ENCODE peak calls at places on chromosomes 11 and 22, in ten cellular contexts. N, A, J, M, R, D, S, Q, U and H are unnamed samples. For H3K36me3, the result is how much of the 10 kb centered on the place peaks cover.

GRCh38 chr22:35638408-35638807 is 9.8 kb upstream of the APOL6 start:
- DNase-seq in R (peak), U (no peak), S (peak), D (peak), Q (peak), M (peak), N (peak), J (no peak), A (peak), H (no peak)

GRCh38 chr22:39327995-39328754 is 8.8 kb upstream of the RPL3 start:
- DNase-seq in Q (no peak), N (no peak), R (peak), A (peak), M (no peak), D (no peak), S (no peak), U (no peak), J (no peak), H (no peak)

GRCh38 chr11:484616-485015 is 22.4 kb downstream of the RNH1 start:
- DNase-seq in N (no peak), J (no peak), S (no peak), M (no peak), Q (no peak), D (no peak), U (no peak), R (no peak), A (peak), H (no peak)

GRCh38 chr11:18802381-18803257 is 11.0 kb upstream of the PTPN5 start:
- DNase-seq in Q (peak), M (peak), N (no peak), U (peak), D (no peak), A (no peak), R (no peak), J (peak), S (peak), H (peak)

GRCh38 chr11:132992838-132993680 is 539.2 kb downstream of the OPCML start:
- DNase-seq in M (peak), D (no peak), R (no peak), U (no peak), S (no peak), A (no peak), Q (no peak), J (no peak), N (no peak), H (no peak)

GRCh38 chr22:38513063-38513462 is 7.0 kb upstream of the DDX17 start:
- DNase-seq in M (no peak), A (no peak), U (no peak), J (peak), N (no peak), D (no peak), Q (no peak), R (peak), S (peak), H (no peak)

GRCh38 chr11:33778682-33779081 is 4.4 kb upstream of the FBXO3 start:
- DNase-seq in R (no peak), J (no peak), Q (no peak), A (no peak), D (no peak), N (no peak), M (peak), U (no peak), S (no peak), H (no peak)

GRCh38 chr11:10451399-10452116 is 3.5 kb upstream of the AMPD3 start:
- DNase-seq in J (no peak), U (no peak), M (no peak), S (no peak), Q (no peak), A (no peak), R (peak), N (no peak), D (no peak), H (no peak)

GRCh38 chr11:122213111-122213510 is 97.1 kb upstream of the BLID start:
- DNase-seq in S (peak), A (peak), M (no peak), Q (no peak), U (no peak), N (no peak), J (no peak), R (no peak), D (no peak), H (no peak)

GRCh38 chr11:105903113-105903512 is 118.9 kb downstream of the MSANTD4 start:
- DNase-seq in U (no peak), Q (no peak), S (no peak), J (no peak), R (no peak), A (no peak), M (peak), N (no peak), D (no peak), H (no peak)

GRCh38 chr22:39959640-39960447 is at the start of gene TMA7B:
- DNase-seq in R (peak), N (no peak), D (no peak), M (peak), U (peak), S (no peak), J (peak), A (peak), Q (no peak), H (no peak)

GRCh38 chr11:120255519-120255866 is 15.6 kb downstream of the POU2F3 start:
- DNase-seq in U (no peak), J (no peak), S (no peak), N (no peak), A (no peak), M (no peak), Q (no peak), D (no peak), R (peak), H (no peak)

GRCh38 chr11:120329556-120329955 is 4.5 kb downstream of the TLCD5 start:
- DNase-seq in S (no peak), U (no peak), J (no peak), Q (no peak), N (no peak), A (no peak), D (no peak), R (no peak), M (no peak), H (no peak)

GRCh38 chr11:43497144-43497543 is 138.4 kb downstream of the TTC17 start:
- DNase-seq in U (no peak), M (no peak), S (no peak), R (no peak), D (no peak), A (no peak), J (no peak), N (no peak), Q (no peak), H (peak)

GRCh38 chr11:46724088-46724487 is 5.1 kb downstream of the F2 start:
- DNase-seq in R (no peak), S (no peak), A (no peak), Q (no peak), U (no peak), M (no peak), D (no peak), J (no peak), N (no peak), H (no peak)

GRCh38 chr22:27990879-27991278 is 71.8 kb upstream of the PITPNB start:
- DNase-seq in J (peak), A (no peak), N (peak), Q (no peak), R (no peak), U (peak), D (peak), S (peak), M (peak), H (peak)

GRCh38 chr11:75557649-75558494 is 4.2 kb upstream of the SERPINH1 start:
- DNase-seq in U (no peak), R (no peak), Q (no peak), J (no peak), M (peak), N (peak), S (peak), A (peak), D (no peak), H (no peak)
- H3K27ac ChIP-seq in U (peak), R (peak), Q (no peak), J (peak), M (peak), N (peak), S (peak), A (peak), D (peak), H (peak)

GRCh38 chr11:14480716-14481115 is 18.9 kb downstream of the COPB1 start:
- DNase-seq in S (no peak), A (no peak), M (no peak), Q (no peak), D (no peak), N (no peak), J (no peak), U (no peak), R (no peak), H (no peak)
- H3K36me3 ChIP-seq in S (half or more), A (half or more), M (half or more), Q (half or more), D (under half), N (under half), J (half or more), U (half or more), R (half or more), H (under half)

DNA sequence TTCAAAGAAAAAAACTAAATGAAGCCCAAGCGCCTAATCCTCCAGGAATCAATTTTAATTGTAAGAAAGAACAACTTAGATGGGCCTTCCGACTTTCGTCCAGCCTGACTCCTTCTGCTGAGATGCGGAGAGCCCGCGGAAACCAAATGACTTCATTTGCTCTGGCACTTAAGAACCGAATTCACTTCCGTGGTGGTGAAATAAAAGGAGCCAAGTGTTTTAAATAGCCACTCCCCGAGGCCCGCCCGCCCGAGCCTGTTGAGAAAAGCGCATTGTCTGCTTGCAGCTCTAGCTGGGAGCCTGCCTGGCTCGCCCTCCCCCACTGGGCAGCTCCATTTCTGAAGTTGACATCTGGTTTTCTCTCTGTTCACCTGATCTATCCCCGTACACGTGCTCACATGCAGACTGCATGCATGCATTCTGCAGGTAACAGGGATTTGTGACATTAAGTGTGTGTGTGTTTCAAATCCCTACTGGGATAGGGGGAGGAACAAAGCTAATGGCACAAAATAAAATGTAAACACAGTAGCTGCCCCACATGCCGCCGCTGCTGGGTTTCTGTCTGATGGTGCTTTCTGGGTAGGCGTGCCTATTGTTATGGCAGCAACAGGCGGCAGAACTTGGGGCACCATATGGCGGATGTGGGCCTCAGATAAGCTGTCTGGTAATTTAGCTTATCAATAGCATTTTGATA is 6.2 kb downstream of the TEAD1 start:
- DNase-seq in Q (peak), J (peak), U (peak), D (peak), N (peak), R (no peak), M (peak), A (peak), S (peak), H (peak)
- TF ChIP-seq POLR2A in Q (peak), J (no peak), U (no peak), D (peak), N (peak), R (no peak), M (peak), A (no peak), S (no peak), H (peak)

GRCh38 chr22:17235149-17235655 is 16.0 kb upstream of the ADA2 start:
- DNase-seq in A (no peak), J (no peak), S (no peak), N (no peak), M (no peak), D (no peak), Q (no peak), R (peak), U (no peak), H (no peak)
- H3K27ac ChIP-seq in A (no peak), J (no peak), S (no peak), N (no peak), M (no peak), D (no peak), Q (no peak), R (no peak), U (no peak), H (no peak)